ENCODE peak calls at places on chromosomes 16 and 17, in ten cellular contexts. P is AG04450, Z is A673, H is body of pancreas, K is B cell, O is ascending aorta, F is natural killer cell, G is lower leg skin, R is prostate gland, T is AG04449. C is an unnamed sample.

GRCh38 chr17:12034538-12034937 is 13.9 kb downstream of the MAP2K4 start:
- DNase-seq in R (no peak), Z (no peak), K (no peak), P (no peak), T (no peak), G (no peak), H (no peak), O (no peak), F (no peak), C (no peak)

GRCh38 chr16:11175850-11176341 is 80.1 kb downstream of the SOCS1 start:
- DNase-seq in H (no peak), O (no peak), K (no peak), T (no peak), Z (no peak), G (no peak), P (no peak), F (no peak), R (no peak), C (peak; percentile 79)

GRCh38 chr16:69747115-69747514 is 7.6 kb downstream of the NOB1 start:
- DNase-seq in O (no peak), F (no peak), P (no peak), T (no peak), G (no peak), R (no peak), Z (no peak), H (no peak), K (no peak), C (no peak)

GRCh38 chr17:81471804-81472456 is 40.7 kb downstream of the ACTG1 start:
- DNase-seq in H (peak; percentile 43), R (peak; percentile 42), Z (peak; percentile 98), O (no peak), F (no peak), P (no peak), K (no peak), T (peak; percentile 59), G (peak; percentile 96), C (peak; percentile 45)

GRCh38 chr17:79746955-79747507 is 16.3 kb downstream of the ENPP7 start:
- DNase-seq in R (no peak), P (no peak), H (no peak), F (no peak), Z (no peak), O (no peak), K (peak; percentile 22), G (no peak), T (no peak), C (no peak)

GRCh38 chr17:55964191-55964590 is 189.1 kb upstream of the ANKFN1 start:
- DNase-seq in G (no peak), H (no peak), O (no peak), P (no peak), T (no peak), R (no peak), Z (no peak), F (no peak), K (no peak), C (no peak)

GRCh38 chr17:12631076-12631475 is 34.6 kb upstream of the MYOCD start:
- DNase-seq in Z (no peak), F (no peak), R (no peak), T (no peak), P (no peak), K (no peak), G (no peak), O (no peak), H (no peak), C (no peak)

GRCh38 chr17:67435122-67435521 is 58.0 kb downstream of the PITPNC1 start:
- DNase-seq in T (no peak), Z (peak; percentile 40), R (no peak), H (peak; percentile 7), G (peak; percentile 73), K (no peak), P (no peak), F (peak; percentile 63), O (no peak), C (peak; percentile 88)

GRCh38 chr17:31318298-31319190 is 2.9 kb downstream of the EVI2A start:
- DNase-seq in F (no peak), H (peak; percentile 31), R (no peak), P (peak; percentile 55), G (no peak), Z (no peak), K (peak; percentile 37), T (no peak), O (no peak), C (peak; percentile 68)

GRCh38 chr16:77570574-77570973 is 135.7 kb upstream of the ADAMTS18 start:
- DNase-seq in F (no peak), P (no peak), R (no peak), H (no peak), Z (no peak), O (no peak), K (no peak), T (no peak), G (no peak), C (no peak)

GRCh38 chr17:6927290-6927844 is 68.5 kb upstream of the ALOX12 start:
- DNase-seq in K (no peak), F (no peak), O (no peak), P (peak; percentile 6), G (no peak), R (no peak), T (peak; percentile 5), H (no peak), Z (peak; percentile 28), C (no peak)

GRCh38 chr17:66306413-66306812 is 4.0 kb downstream of the PRKCA start:
- DNase-seq in T (no peak), G (no peak), R (no peak), Z (no peak), H (no peak), F (no peak), K (no peak), O (no peak), P (no peak), C (no peak)

GRCh38 chr17:36657763-36658490 is 56.5 kb downstream of the MRM1 start:
- DNase-seq in O (no peak), G (no peak), T (no peak), P (no peak), K (peak; percentile 25), R (no peak), F (no peak), H (no peak), Z (peak; percentile 3), C (peak; percentile 54)
- TF ChIP-seq CTCF in O (no peak), G (no peak), T (peak; percentile 13), P (peak; percentile 8), K (no peak), R (no peak), F (no peak), H (no peak), Z (peak; percentile 28), C (peak; percentile 46)

DNA sequence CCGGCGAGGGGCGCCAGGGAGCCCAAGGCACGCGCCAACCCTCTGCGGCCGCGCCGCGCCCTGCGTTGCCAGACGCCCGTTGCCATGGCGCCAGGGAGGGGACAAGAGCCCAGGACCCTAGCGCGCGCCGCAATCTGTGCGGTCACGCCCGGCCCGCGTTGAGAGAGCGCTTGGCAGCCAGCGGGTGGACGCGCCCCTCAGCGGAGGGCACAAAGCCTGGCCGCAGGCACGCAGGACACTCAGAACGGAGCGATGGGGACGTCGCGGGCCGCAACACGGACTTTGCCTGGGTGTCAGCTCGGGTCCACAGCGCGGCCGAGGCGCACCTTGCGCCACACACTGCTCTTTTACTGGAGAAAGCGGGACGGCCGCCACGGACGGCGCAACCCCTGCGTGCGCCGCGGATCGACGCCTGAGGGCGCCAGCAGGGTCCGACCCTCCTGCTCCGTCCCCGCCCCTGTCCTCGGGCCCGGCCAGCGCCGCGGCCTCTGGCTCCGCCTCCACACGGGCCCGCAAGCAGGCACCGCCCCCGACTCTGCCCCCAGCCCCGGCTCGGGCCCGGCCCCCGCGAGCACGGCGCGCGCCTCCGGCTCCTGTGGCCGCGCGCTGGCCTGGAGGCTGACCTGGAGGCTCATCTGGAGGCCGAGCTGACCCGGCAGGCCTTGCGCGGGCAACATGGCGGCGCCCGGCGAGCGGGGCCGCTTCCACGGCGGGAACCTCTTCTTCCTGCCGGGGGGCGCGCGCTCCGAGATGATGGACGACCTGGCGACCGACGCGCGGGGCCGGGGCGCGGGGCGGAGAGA is at the start of gene GFER:
- DNase-seq in G (peak; percentile 96), F (peak; percentile 74), T (peak; percentile 26), O (peak; percentile 52), H (peak; percentile 92), P (peak; percentile 72), R (peak; percentile 75), K (peak; percentile 88), Z (peak; percentile 87), C (peak; percentile 82)
- TF ChIP-seq CTCF in G (no peak), F (peak; percentile 15), T (peak; percentile 66), O (no peak), H (peak; percentile 15), P (peak; percentile 44), R (no peak), K (peak; percentile 38), Z (peak; percentile 45), C (peak; percentile 22)

GRCh38 chr17:8158267-8159031 is 4.3 kb downstream of the VAMP2 start:
- DNase-seq in Z (peak; percentile 88), R (peak; percentile 90), P (peak; percentile 68), F (peak; percentile 87), H (peak; percentile 96), G (peak; percentile 99), O (peak; percentile 76), K (peak; percentile 90), T (peak; percentile 21), C (peak; percentile 94)

GRCh38 chr17:8153957-8154607 is 1.9 kb upstream of the PER1 start:
- DNase-seq in O (peak; percentile 99), H (peak; percentile 100), R (peak; percentile 100), Z (peak; percentile 97), T (peak; percentile 95), P (peak; percentile 98), F (peak; percentile 88), G (peak; percentile 100), K (peak; percentile 90), C (peak; percentile 92)

GRCh38 chr17:8154608-8155152 is 2.5 kb upstream of the PER1 start:
- DNase-seq in T (no peak), O (no peak), K (no peak), G (no peak), Z (no peak), P (no peak), F (no peak), R (no peak), H (no peak), C (no peak)

GRCh38 chr17:8155341-8156173 is 3.4 kb upstream of the PER1 start:
- DNase-seq in G (peak; percentile 85), F (no peak), T (no peak), R (peak; percentile 72), K (peak; percentile 48), Z (no peak), H (peak; percentile 54), O (no peak), P (no peak), C (peak; percentile 45)

GRCh38 chr17:8156174-8156992 is 4.2 kb upstream of the PER1 start:
- DNase-seq in F (peak; percentile 100), G (peak; percentile 100), H (peak; percentile 100), Z (peak; percentile 100), K (peak; percentile 99), R (peak; percentile 100), T (peak; percentile 100), P (peak; percentile 100), O (peak; percentile 100), C (peak; percentile 100)
- TF ChIP-seq CTCF in F (no peak), G (no peak), H (no peak), Z (peak; percentile 34), K (no peak), R (peak; percentile 40), T (no peak), P (no peak), O (peak; percentile 22), C (no peak)

GRCh38 chr17:65017375-65017774 is 39.2 kb downstream of the GNA13 start:
- DNase-seq in H (no peak), F (no peak), P (no peak), Z (no peak), O (no peak), G (no peak), K (no peak), R (no peak), T (no peak), C (no peak)
- TF ChIP-seq CTCF in H (no peak), F (no peak), P (no peak), Z (no peak), O (no peak), G (no peak), K (no peak), R (no peak), T (no peak), C (no peak)

GRCh38 chr17:58541249-58541648 is 26.8 kb upstream of the MTMR4 start:
- DNase-seq in R (no peak), H (no peak), T (no peak), K (no peak), F (no peak), G (peak; percentile 26), Z (no peak), P (no peak), O (no peak), C (no peak)
- TF ChIP-seq CTCF in R (no peak), H (no peak), T (peak; percentile 28), K (peak; percentile 24), F (no peak), G (no peak), Z (peak; percentile 44), P (peak; percentile 35), O (no peak), C (peak; percentile 49)